ENCODE peak calls at places on chromosomes 16 and 17, in six cellular contexts. G is aorta; J is CD8-positive, alpha-beta memory T cell; Y is CD4-positive, CD25-positive, alpha-beta regulatory T cell; M is naive thymus-derived CD4-positive, alpha-beta T cell; S is Panc1. V is an unnamed sample.
A peak's percentile ranks its signal among the peaks of the same experiment; 100 is the strongest.

GRCh38 chr17:8753976-8754440 is 4.3 kb downstream of the SPDYE4 start:
- DNase-seq in G (no peak), J (no peak), Y (no peak), M (no peak), S (peak; percentile 25), V (peak; percentile 16)

GRCh38 chr16:66503030-66503429 is 46.9 kb downstream of the TK2 start:
- DNase-seq in G (peak; percentile 70), J (no peak), Y (no peak), M (no peak), S (no peak), V (no peak)

GRCh38 chr17:16488572-16488997 is 3.4 kb downstream of the LRRC75A start:
- DNase-seq in G (no peak), J (no peak), Y (no peak), M (no peak), S (no peak), V (peak; percentile 94)

GRCh38 chr16:54447606-54448440 is 161.2 kb upstream of the IRX3 start:
- DNase-seq in G (no peak), J (no peak), Y (no peak), M (no peak), S (peak; percentile 43), V (no peak)

GRCh38 chr17:78360371-78361226 is 722 bp upstream of the SOCS3 start:
- DNase-seq in G (peak; percentile 99), J (peak; percentile 88), Y (peak; percentile 78), M (peak; percentile 80), S (no peak), V (peak; percentile 91)

GRCh38 chr17:75270218-75270965 is 639 bp downstream of the MIF4GD start:
- DNase-seq in G (peak; percentile 89), J (peak; percentile 27), Y (no peak), M (peak; percentile 23), S (peak; percentile 35), V (peak; percentile 63)

GRCh38 chr17:45951941-45952340 is 47.1 kb upstream of the STH start:
- DNase-seq in G (no peak), J (no peak), Y (no peak), M (no peak), S (no peak), V (no peak)

GRCh38 chr17:45265823-45266222 is 3.9 kb upstream of the SPATA32 start:
- DNase-seq in G (no peak), J (no peak), Y (no peak), M (no peak), S (no peak), V (peak; percentile 95)

GRCh38 chr17:43591750-43592562 is 45.8 kb upstream of the ETV4 start:
- DNase-seq in G (peak; percentile 93), J (no peak), Y (no peak), M (no peak), S (no peak), V (no peak)

GRCh38 chr17:10216213-10216982 is 18.0 kb upstream of the GAS7 start:
- DNase-seq in G (peak; percentile 45), J (no peak), Y (no peak), M (no peak), S (no peak), V (no peak)

GRCh38 chr17:4448197-4448980 is 14.6 kb downstream of the SPNS3 start:
- DNase-seq in G (no peak), J (no peak), Y (no peak), M (no peak), S (no peak), V (no peak)

GRCh38 chr17:6775871-6776405 is at the start of gene FBXO39:
- DNase-seq in G (no peak), J (no peak), Y (no peak), M (no peak), S (no peak), V (no peak)

GRCh38 chr17:38558751-38559024 is 47.1 kb downstream of the SRCIN1 start:
- DNase-seq in G (no peak), J (no peak), Y (no peak), M (no peak), S (no peak), V (peak; percentile 12)

GRCh38 chr17:78923660-78924453 is 1.3 kb downstream of the TIMP2 start:
- DNase-seq in G (peak; percentile 88), J (peak; percentile 14), Y (peak; percentile 46), M (peak; percentile 42), S (no peak), V (peak; percentile 89)

GRCh38 chr16:19432429-19432828 is 14.7 kb downstream of the TMC5 start:
- DNase-seq in G (no peak), J (no peak), Y (no peak), M (no peak), S (no peak), V (peak; percentile 97)

GRCh38 chr17:46853896-46854444 is 2.6 kb downstream of the WNT9B start:
- DNase-seq in G (no peak), J (no peak), Y (no peak), M (no peak), S (no peak), V (no peak)

GRCh38 chr17:49193513-49194296 is 16.7 kb downstream of the GNGT2 start:
- DNase-seq in G (peak; percentile 79), J (no peak), Y (peak; percentile 14), M (no peak), S (peak; percentile 41), V (no peak)

GRCh38 chr17:79095345-79096055 is 20.9 kb downstream of the ENGASE start:
- DNase-seq in G (no peak), J (no peak), Y (no peak), M (no peak), S (no peak), V (no peak)

GRCh38 chr17:33671493-33671892 is 378.4 kb upstream of the ASIC2 start:
- DNase-seq in G (no peak), J (no peak), Y (no peak), M (no peak), S (no peak), V (peak; percentile 57)

GRCh38 chr16:90032664-90033346 is 13.5 kb upstream of the DBNDD1 start:
- DNase-seq in G (no peak), J (no peak), Y (no peak), M (no peak), S (no peak), V (no peak)

GRCh38 chr16:57104706-57105105 is 12.3 kb downstream of the CPNE2 start:
- DNase-seq in G (no peak), J (no peak), Y (no peak), M (no peak), S (no peak), V (no peak)

GRCh38 chr17:49003557-49004511 is 6.6 kb downstream of the IGF2BP1 start:
- DNase-seq in G (no peak), J (no peak), Y (no peak), M (no peak), S (no peak), V (no peak)

GRCh38 chr16:28873543-28874201 is 4.6 kb upstream of the ATP2A1 start:
- DNase-seq in G (peak; percentile 77), J (peak; percentile 49), Y (peak; percentile 36), M (peak; percentile 45), S (no peak), V (no peak)

GRCh38 chr17:3886776-3887175 is 6.1 kb downstream of the CAMKK1 start:
- DNase-seq in G (no peak), J (no peak), Y (no peak), M (no peak), S (no peak), V (peak; percentile 35)

GRCh38 chr17:78120971-78121800 is 7.4 kb downstream of the TMC6 start:
- DNase-seq in G (no peak), J (no peak), Y (no peak), M (peak; percentile 88), S (no peak), V (peak; percentile 56)

GRCh38 chr16:30541502-30542329 is 7.1 kb upstream of the ZNF747 start:
- DNase-seq in G (no peak), J (no peak), Y (no peak), M (no peak), S (no peak), V (peak; percentile 66)

GRCh38 chr17:78953356-78954350 is 26.1 kb downstream of the LGALS3BP start:
- DNase-seq in G (no peak), J (no peak), Y (no peak), M (no peak), S (no peak), V (no peak)

GRCh38 chr16:89733792-89734191 is 12.5 kb downstream of the ZNF276 start:
- DNase-seq in G (no peak), J (no peak), Y (no peak), M (no peak), S (no peak), V (no peak)

GRCh38 chr16:80619824-80620223 is 79.0 kb downstream of the DYNLRB2 start:
- DNase-seq in G (no peak), J (no peak), Y (no peak), M (no peak), S (no peak), V (no peak)

DNA sequence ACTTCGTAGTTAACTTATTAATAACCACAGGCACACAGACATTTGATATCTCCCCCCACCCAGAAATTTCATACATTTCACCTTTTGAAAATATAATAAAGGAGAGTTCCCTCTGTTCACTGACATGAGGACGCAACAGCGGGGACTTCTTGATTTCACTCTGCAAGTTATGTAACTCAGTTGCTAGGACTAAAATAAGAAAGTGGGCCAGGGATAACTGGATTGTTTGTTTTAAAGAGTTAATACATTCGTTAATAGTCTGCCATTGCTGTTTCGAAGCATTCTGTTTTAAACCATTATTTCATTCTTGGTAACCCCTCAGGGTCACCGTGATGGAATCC is 1.2 kb downstream of the RHOT1 start:
- DNase-seq in G (no peak), J (no peak), Y (no peak), M (no peak), S (no peak), V (no peak)
- H3K27ac ChIP-seq in G (no peak overlapping the region), J (peak overlapping the region; percentile 72), Y (no peak overlapping the region), M (no peak overlapping the region), S (peak overlapping the region; percentile 88), V (no peak overlapping the region)

GRCh38 chr16:84194018-84194417 is 3.1 kb downstream of the ADAD2 start:
- DNase-seq in G (no peak), J (no peak), Y (no peak), M (no peak), S (no peak), V (no peak)
- H3K4me3 ChIP-seq in G (no peak overlapping the region), J (no peak overlapping the region), Y (no peak overlapping the region), M (peak overlapping the region; percentile 28), S (no peak overlapping the region), V (no peak overlapping the region)

DNA sequence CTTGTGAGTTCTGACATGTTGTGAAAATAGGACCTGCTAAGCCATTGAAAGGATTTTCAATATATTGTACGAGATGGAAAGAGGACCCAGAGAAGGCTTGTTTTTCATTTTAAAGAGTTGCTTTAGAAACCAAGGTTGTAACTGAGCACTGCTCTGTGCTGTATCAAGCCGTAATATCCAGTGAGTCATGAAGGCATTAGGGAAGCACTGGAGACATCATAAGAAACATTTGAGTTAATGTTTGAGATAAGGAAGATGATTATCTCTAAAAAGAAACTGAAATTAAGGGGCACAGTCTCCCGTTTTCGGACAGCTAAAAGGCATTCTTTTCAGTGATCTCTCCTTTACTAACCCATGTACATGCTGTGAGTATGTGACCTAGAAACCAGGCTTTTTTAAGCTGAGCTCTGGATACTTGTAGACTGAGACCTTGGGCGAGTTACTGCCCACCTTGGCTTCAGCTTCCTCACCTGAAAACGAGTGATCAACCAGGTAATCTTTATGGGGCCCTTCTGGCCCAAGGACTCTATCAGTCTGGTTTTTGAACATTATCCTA is 149.2 kb upstream of the TBX2 start:
- DNase-seq in G (no peak), J (no peak), Y (no peak), M (no peak), S (no peak), V (no peak)
- H3K9me3 ChIP-seq in G (no peaks in the 10 kb centered on the region), J (no peaks in the 10 kb centered on the region), Y (no peaks in the 10 kb centered on the region), M (no peaks in the 10 kb centered on the region), S (no peaks in the 10 kb centered on the region), V (no peaks in the 10 kb centered on the region)

DNA sequence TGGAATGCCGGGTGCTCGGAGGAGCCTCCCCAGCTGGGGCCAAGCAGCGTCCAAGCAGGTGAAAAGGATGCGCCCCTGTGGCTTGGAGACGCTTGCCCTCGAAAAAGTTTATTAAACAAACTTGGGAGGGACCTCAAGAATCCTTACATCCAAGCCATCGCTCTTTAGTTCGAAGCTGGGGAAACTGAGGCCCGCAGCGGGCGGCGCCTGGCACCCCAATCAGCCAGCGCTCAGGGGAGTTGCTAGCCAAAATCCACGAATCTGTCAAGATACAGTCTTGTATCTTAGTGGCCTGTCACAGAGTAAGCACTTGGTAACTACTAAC is 553 bp upstream of the B9D1 start:
- DNase-seq in G (no peak), J (no peak), Y (no peak), M (no peak), S (no peak), V (no peak)
- H3K27ac ChIP-seq in G (no peak overlapping the region), J (no peak overlapping the region), Y (peak overlapping the region; percentile 76), M (peak overlapping the region; percentile 66), S (no peak overlapping the region), V (no peak overlapping the region)